ENCODE peak calls at places on chromosomes 7 and 10, in six cellular contexts. C is progenitor cell of endocrine pancreas, K is amygdala, Q is DMS153, E is hepatocyte, P is GM06990. B is an unnamed sample.

GRCh38 chr7:40197527-40197926 is 62.7 kb downstream of the SUGCT start:
- DNase-seq in C (no peak), K (no peak), Q (no peak), E (no peak), P (no peak), B (no peak)

GRCh38 chr7:87475359-87476178 is at the start of gene ABCB4:
- DNase-seq in C (peak; percentile 13), K (no peak), Q (no peak), E (peak; percentile 46), P (peak; percentile 52), B (no peak)

GRCh38 chr10:70364001-70364771 is 18.2 kb downstream of the LRRC20 start:
- DNase-seq in C (peak; percentile 85), K (peak; percentile 80), Q (peak; percentile 60), E (peak; percentile 96), P (peak; percentile 81), B (peak; percentile 99)

GRCh38 chr10:5442056-5442989 is 30.0 kb downstream of the NET1 start:
- DNase-seq in C (no peak), K (no peak), Q (peak; percentile 7), E (peak; percentile 67), P (peak; percentile 24), B (peak; percentile 72)

GRCh38 chr10:100008708-100009282 is 952 bp downstream of the DNMBP start:
- DNase-seq in C (no peak), K (no peak), Q (no peak), E (no peak), P (no peak), B (peak; percentile 41)

GRCh38 chr10:73095479-73096021 is 1.1 kb downstream of the P4HA1 start:
- DNase-seq in C (peak; percentile 12), K (peak; percentile 8), Q (no peak), E (peak; percentile 80), P (peak; percentile 24), B (peak; percentile 89)

GRCh38 chr10:78777466-78778256 is 291.1 kb upstream of the ZMIZ1 start:
- DNase-seq in C (no peak), K (peak; percentile 80), Q (no peak), E (peak; percentile 62), P (no peak), B (peak; percentile 47)

GRCh38 chr7:159141660-159142059 is 3.0 kb downstream of the VIPR2 start:
- DNase-seq in C (no peak), K (no peak), Q (no peak), E (peak; percentile 60), P (no peak), B (no peak)

GRCh38 chr7:96136600-96137239 is 185.2 kb downstream of the SLC25A13 start:
- DNase-seq in C (no peak), K (no peak), Q (peak; percentile 71), E (no peak), P (no peak), B (no peak)

GRCh38 chr7:74544706-74545469 is 91.2 kb downstream of the GTF2IRD1 start:
- DNase-seq in C (no peak), K (no peak), Q (peak; percentile 6), E (peak; percentile 73), P (no peak), B (peak; percentile 72)

GRCh38 chr10:127332631-127333030 is 136.2 kb upstream of the INSYN2A start:
- DNase-seq in C (no peak), K (no peak), Q (no peak), E (no peak), P (no peak), B (no peak)

GRCh38 chr10:99431190-99431549 is 746 bp upstream of the GOT1 start:
- DNase-seq in C (peak; percentile 20), K (peak; percentile 55), Q (peak; percentile 24), E (peak; percentile 61), P (no peak), B (peak; percentile 48)

GRCh38 chr7:133641436-133641835 is 388.6 kb downstream of the EXOC4 start:
- DNase-seq in C (no peak), K (no peak), Q (no peak), E (no peak), P (no peak), B (no peak)

GRCh38 chr7:2517004-2517403 is 2.6 kb upstream of the LFNG start:
- DNase-seq in C (no peak), K (no peak), Q (no peak), E (no peak), P (no peak), B (peak; percentile 87)

GRCh38 chr10:73183882-73184281 is 16.0 kb downstream of the FAM149B1 start:
- DNase-seq in C (no peak), K (no peak), Q (no peak), E (no peak), P (no peak), B (peak; percentile 67)

GRCh38 chr7:106618480-106618879 is 42.5 kb downstream of the CCDC71L start:
- DNase-seq in C (no peak), K (no peak), Q (no peak), E (no peak), P (no peak), B (peak; percentile 65)

GRCh38 chr10:51574248-51575067 is 124.9 kb downstream of the CSTF2T start:
- DNase-seq in C (no peak), K (no peak), Q (no peak), E (no peak), P (no peak), B (peak; percentile 6)

GRCh38 chr10:97362310-97363033 is 27.9 kb upstream of the FRAT2 start:
- DNase-seq in C (no peak), K (no peak), Q (no peak), E (no peak), P (no peak), B (no peak)

GRCh38 chr10:4034907-4035581 is 250.0 kb upstream of the KLF6 start:
- DNase-seq in C (no peak), K (no peak), Q (no peak), E (peak; percentile 27), P (no peak), B (peak; percentile 38)

GRCh38 chr7:90621892-90622182 is 25.7 kb downstream of the CDK14 start:
- DNase-seq in C (no peak), K (no peak), Q (no peak), E (no peak), P (no peak), B (no peak)

GRCh38 chr10:72072046-72072445 is 16.3 kb downstream of the SPOCK2 start:
- DNase-seq in C (no peak), K (no peak), Q (no peak), E (no peak), P (no peak), B (no peak)

GRCh38 chr7:129401228-129401967 is 32.8 kb upstream of the STRIP2 start:
- DNase-seq in C (no peak), K (no peak), Q (no peak), E (peak; percentile 9), P (no peak), B (no peak)

GRCh38 chr10:5645944-5646617 is 20.3 kb downstream of the ASB13 start:
- DNase-seq in C (no peak), K (no peak), Q (no peak), E (peak; percentile 4), P (no peak), B (no peak)

GRCh38 chr7:149748223-149748874 is 25.0 kb downstream of the ZNF467 start:
- DNase-seq in C (no peak), K (no peak), Q (no peak), E (peak; percentile 48), P (no peak), B (peak; percentile 21)

GRCh38 chr7:17638727-17639126 is 301.6 kb downstream of the SNX13 start:
- DNase-seq in C (no peak), K (no peak), Q (no peak), E (peak; percentile 39), P (no peak), B (no peak)

GRCh38 chr7:55343860-55344606 is 21.1 kb upstream of the LANCL2 start:
- DNase-seq in C (no peak), K (no peak), Q (no peak), E (no peak), P (no peak), B (no peak)

GRCh38 chr10:69636273-69636575 is 6.2 kb downstream of the FAM241B start:
- DNase-seq in C (no peak), K (no peak), Q (no peak), E (no peak), P (no peak), B (no peak)

GRCh38 chr7:151660141-151660540 is 140.4 kb upstream of the RHEB start:
- DNase-seq in C (no peak), K (no peak), Q (no peak), E (no peak), P (no peak), B (no peak)

B was measured in cardiac fibroblast.